ENCODE peak calls at places on chromosome 15, in five cellular contexts. G is ecto neural progenitor cell, H is occipital lobe, B is AG10803, D is NCI-H1092 treated with DMSO at 0.1 percent for 48 hours. J is an unnamed sample.

GRCh38 chr15:65460948-65461347 is 38.2 kb upstream of the IGDCC4 start:
- DNase-seq in G (no peak), H (no peak), B (peak), D (no peak), J (no peak)

GRCh38 chr15:87354661-87355410 is 901.7 kb downstream of the NTRK3 start:
- DNase-seq in G (no peak), H (no peak), B (peak), D (no peak), J (no peak)

GRCh38 chr15:42050484-42051255 is 29.8 kb upstream of the PLA2G4E start:
- DNase-seq in G (no peak), H (no peak), B (no peak), D (no peak), J (no peak)

GRCh38 chr15:66703540-66703941 is 1.5 kb downstream of the SMAD6 start:
- DNase-seq in G (peak), H (no peak), B (peak), D (peak), J (no peak)

GRCh38 chr15:29945943-29946591 is 123.8 kb upstream of the TJP1 start:
- DNase-seq in G (no peak), H (no peak), B (peak), D (no peak), J (no peak)

GRCh38 chr15:90211440-90212168 is 10.5 kb downstream of the SEMA4B start:
- DNase-seq in G (no peak), H (no peak), B (no peak), D (no peak), J (no peak)

GRCh38 chr15:69172854-69173253 is 12.4 kb downstream of the GLCE start:
- DNase-seq in G (no peak), H (no peak), B (no peak), D (no peak), J (no peak)

GRCh38 chr15:60790641-60791040 is 311.7 kb upstream of the ICE2 start:
- DNase-seq in G (peak), H (no peak), B (no peak), D (no peak), J (no peak)

GRCh38 chr15:63372753-63373152 is 8.9 kb downstream of the CA12 start:
- DNase-seq in G (no peak), H (no peak), B (peak), D (no peak), J (no peak)

GRCh38 chr15:90018216-90018831 is 17.2 kb downstream of the ZNF710 start:
- DNase-seq in G (no peak), H (no peak), B (no peak), D (no peak), J (no peak)

GRCh38 chr15:81327526-81327925 is 3.6 kb upstream of the STARD5 start:
- DNase-seq in G (no peak), H (no peak), B (peak), D (no peak), J (no peak)

J was measured in stimulated activated CD8-positive, alpha-beta memory T cell treated with anti-CD3 and anti-CD28 coated beads, Interleukin-4, amount 100 ng/mL, for 1 hour.